ENCODE peak calls at places on chromosome 1, in nine cellular contexts. Q is MM.1S; E is CD8-positive, alpha-beta T cell; H is HFF-Myc; W is GM13977; B is fibroblast of mammary gland; T is kidney; N is bronchial epithelial cell; U is BJ. J is an unnamed sample.

GRCh38 chr1:166490437-166490784 is 323.6 kb upstream of the FAM78B start:
- DNase-seq in Q (no peak), E (no peak), H (no peak), W (peak), B (no peak), T (no peak), N (no peak), U (no peak), J (no peak)

GRCh38 chr1:44154049-44154448 is 12.6 kb upstream of the KLF18 start:
- DNase-seq in Q (no peak), E (no peak), H (no peak), W (no peak), B (no peak), T (no peak), N (no peak), U (no peak), J (no peak)

GRCh38 chr1:2228157-2228594 is at the start of gene SKI:
- DNase-seq in Q (no peak), E (no peak), H (no peak), W (no peak), B (no peak), T (no peak), N (no peak), U (no peak), J (no peak)

GRCh38 chr1:226664413-226665101 is 74.5 kb downstream of the ITPKB start:
- DNase-seq in Q (no peak), E (no peak), H (no peak), W (no peak), B (peak), T (peak), N (no peak), U (peak), J (peak)

GRCh38 chr1:205545001-205545919 is 40.8 kb downstream of the CDK18 start:
- DNase-seq in Q (no peak), E (peak), H (no peak), W (no peak), B (no peak), T (no peak), N (no peak), U (no peak), J (no peak)

GRCh38 chr1:19582318-19582717 is 61.8 kb upstream of the NBL1 start:
- DNase-seq in Q (peak), E (peak), H (no peak), W (peak), B (peak), T (no peak), N (peak), U (no peak), J (no peak)

GRCh38 chr1:65980241-65980640 is 187.5 kb downstream of the PDE4B start:
- DNase-seq in Q (no peak), E (no peak), H (no peak), W (no peak), B (no peak), T (no peak), N (no peak), U (no peak), J (no peak)

GRCh38 chr1:54714881-54715492 is 674 bp upstream of the TTC4 start:
- DNase-seq in Q (no peak), E (no peak), H (no peak), W (no peak), B (no peak), T (no peak), N (no peak), U (no peak), J (no peak)

GRCh38 chr1:93620169-93620840 is 61.3 kb downstream of the BCAR3 start:
- DNase-seq in Q (no peak), E (no peak), H (no peak), W (no peak), B (peak), T (no peak), N (no peak), U (peak), J (peak)

GRCh38 chr1:44019398-44020044 is 11.7 kb downstream of the SLC6A9 start:
- DNase-seq in Q (no peak), E (no peak), H (no peak), W (no peak), B (no peak), T (no peak), N (no peak), U (no peak), J (no peak)

GRCh38 chr1:61403863-61404615 is 320.9 kb downstream of the TM2D1 start:
- DNase-seq in Q (no peak), E (no peak), H (no peak), W (no peak), B (peak), T (no peak), N (no peak), U (no peak), J (no peak)

GRCh38 chr1:211259596-211260126 is 495 bp downstream of the RCOR3 start:
- DNase-seq in Q (peak), E (no peak), H (peak), W (peak), B (peak), T (peak), N (no peak), U (no peak), J (no peak)

GRCh38 chr1:50038235-50038809 is 14.6 kb upstream of the AGBL4 start:
- DNase-seq in Q (no peak), E (no peak), H (no peak), W (no peak), B (no peak), T (no peak), N (no peak), U (no peak), J (no peak)

GRCh38 chr1:116163533-116163932 is 52.3 kb downstream of the MAB21L3 start:
- DNase-seq in Q (no peak), E (no peak), H (no peak), W (no peak), B (no peak), T (no peak), N (no peak), U (no peak), J (no peak)

GRCh38 chr1:181630838-181631237 is 147.5 kb downstream of the CACNA1E start:
- DNase-seq in Q (no peak), E (no peak), H (no peak), W (no peak), B (no peak), T (no peak), N (no peak), U (no peak), J (no peak)

GRCh38 chr1:229209386-229209785 is 61.5 kb upstream of the RAB4A start:
- DNase-seq in Q (no peak), E (peak), H (no peak), W (no peak), B (peak), T (no peak), N (no peak), U (no peak), J (no peak)

GRCh38 chr1:197638316-197638715 is 137.0 kb downstream of the DENND1B start:
- DNase-seq in Q (no peak), E (no peak), H (no peak), W (no peak), B (no peak), T (no peak), N (no peak), U (no peak), J (no peak)

GRCh38 chr1:2036287-2036686 is 13.9 kb upstream of the PRKCZ start:
- DNase-seq in Q (no peak), E (no peak), H (no peak), W (no peak), B (no peak), T (no peak), N (no peak), U (no peak), J (no peak)

GRCh38 chr1:42518894-42519293 is 55.8 kb downstream of the CCDC30 start:
- DNase-seq in Q (no peak), E (no peak), H (no peak), W (no peak), B (peak), T (no peak), N (no peak), U (no peak), J (no peak)

GRCh38 chr1:47452426-47452825 is 14.6 kb downstream of the FOXD2 start:
- DNase-seq in Q (no peak), E (no peak), H (no peak), W (no peak), B (no peak), T (no peak), N (no peak), U (no peak), J (no peak)

GRCh38 chr1:64514197-64514765 is 44.4 kb downstream of the CACHD1 start:
- DNase-seq in Q (peak), E (no peak), H (peak), W (no peak), B (peak), T (no peak), N (no peak), U (peak), J (peak)

GRCh38 chr1:43444151-43444826 is 9.4 kb downstream of the HYI start:
- DNase-seq in Q (no peak), E (no peak), H (no peak), W (no peak), B (no peak), T (peak), N (no peak), U (no peak), J (no peak)

GRCh38 chr1:150473659-150474058 is 13.6 kb upstream of the TARS2 start:
- DNase-seq in Q (no peak), E (no peak), H (no peak), W (no peak), B (no peak), T (no peak), N (no peak), U (no peak), J (no peak)

GRCh38 chr1:178580096-178580495 is 67.2 kb downstream of the TEX35 start:
- DNase-seq in Q (no peak), E (no peak), H (no peak), W (no peak), B (no peak), T (no peak), N (no peak), U (no peak), J (no peak)

GRCh38 chr1:102852583-102852982 is 255.7 kb downstream of the COL11A1 start:
- DNase-seq in Q (no peak), E (no peak), H (no peak), W (no peak), B (peak), T (no peak), N (no peak), U (no peak), J (peak)

GRCh38 chr1:205355054-205355453 is 1.7 kb downstream of the KLHDC8A start:
- DNase-seq in Q (no peak), E (no peak), H (no peak), W (no peak), B (peak), T (no peak), N (peak), U (no peak), J (no peak)

GRCh38 chr1:145889722-145890121 is 4.1 kb upstream of the ANKRD35 start:
- DNase-seq in Q (no peak), E (no peak), H (no peak), W (no peak), B (no peak), T (no peak), N (peak), U (no peak), J (no peak)

GRCh38 chr1:194341587-194341986 is 1155.2 kb upstream of the B3GALT2 start:
- DNase-seq in Q (no peak), E (no peak), H (no peak), W (no peak), B (no peak), T (no peak), N (no peak), U (no peak), J (no peak)
- TF ChIP-seq CTCF in Q (no peak), E (no peak), H (no peak), W (no peak), B (no peak), T (no peak), N (no peak), U (no peak), J (no peak)

DNA sequence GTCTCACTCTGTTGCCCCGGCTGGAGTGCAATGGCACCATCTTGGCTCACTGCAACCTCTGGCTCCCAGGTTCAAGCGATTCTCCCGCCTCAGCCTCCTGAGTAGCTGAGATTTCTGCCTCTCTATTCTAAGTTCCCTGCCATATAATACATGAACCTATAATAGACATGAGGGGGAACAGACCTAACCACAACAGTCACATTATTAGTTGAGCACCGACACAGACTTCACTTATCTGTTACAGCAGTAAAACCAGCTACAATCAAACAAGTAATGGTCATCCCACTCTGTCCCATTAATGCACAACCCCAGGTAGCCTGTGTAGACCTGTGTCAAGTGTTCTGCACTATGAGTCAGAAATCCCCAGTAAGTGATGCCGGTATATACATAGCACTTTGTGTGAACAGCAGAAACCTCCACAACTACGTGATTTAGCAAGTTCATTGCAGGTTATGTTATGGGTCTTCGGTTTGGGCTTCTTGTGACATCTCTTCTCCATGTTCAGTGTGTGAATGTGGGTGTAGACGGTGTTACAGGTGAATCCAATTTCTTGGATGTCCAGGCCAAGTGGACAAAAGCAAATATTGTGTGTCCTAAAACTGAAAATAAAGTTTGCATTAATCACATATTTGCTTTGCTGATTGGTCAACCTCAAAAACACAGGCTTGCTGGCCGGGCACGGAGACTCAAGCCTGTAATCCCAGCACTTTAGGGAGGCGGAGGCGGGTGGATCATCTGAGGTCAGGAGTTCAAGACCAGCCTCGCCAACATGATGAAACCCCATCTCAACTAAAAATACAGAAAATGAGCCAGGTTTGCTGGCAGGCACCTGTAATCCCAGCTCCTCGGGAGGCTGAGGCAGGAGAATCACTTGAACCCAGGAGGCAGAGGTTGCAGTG is 3.6 kb downstream of the MMACHC start:
- DNase-seq in Q (no peak), E (no peak), H (no peak), W (peak), B (no peak), T (no peak), N (no peak), U (no peak), J (no peak)
- TF ChIP-seq CTCF in Q (no peak), E (no peak), H (no peak), W (no peak), B (no peak), T (no peak), N (no peak), U (no peak), J (no peak)

DNA sequence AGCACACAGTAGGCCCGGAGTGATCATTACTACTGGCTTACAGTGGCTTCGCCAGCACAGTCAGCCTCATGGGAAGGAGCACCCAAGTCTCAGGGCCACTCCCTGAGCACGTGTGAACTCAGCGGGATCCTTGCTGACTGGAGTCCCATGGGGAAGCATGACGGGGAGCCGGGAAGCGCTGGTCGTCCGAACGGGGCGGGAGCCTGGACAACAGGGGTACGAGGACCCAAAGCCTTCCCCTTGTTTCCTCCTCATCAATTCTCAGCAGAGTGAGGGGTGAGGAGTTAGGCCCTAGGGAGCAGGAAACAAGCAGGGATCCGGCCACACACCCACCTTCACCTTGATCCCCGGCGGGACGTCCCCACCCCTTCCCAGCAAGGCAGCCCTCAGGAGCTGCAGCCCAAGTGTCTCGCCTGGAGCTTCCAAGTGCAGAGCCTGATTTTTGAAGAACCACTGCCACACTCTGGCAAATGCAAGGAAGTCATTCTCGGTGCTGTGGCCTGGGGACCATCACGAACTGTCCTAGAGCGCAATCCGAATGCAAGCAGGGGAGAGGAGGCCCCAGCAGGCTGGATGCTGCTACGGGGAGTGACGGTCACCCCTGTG is 35.5 kb downstream of the TOMM20 start:
- DNase-seq in Q (no peak), E (no peak), H (no peak), W (no peak), B (peak), T (peak), N (peak), U (no peak), J (peak)
- TF ChIP-seq CTCF in Q (no peak), E (no peak), H (no peak), W (peak), B (peak), T (peak), N (peak), U (peak), J (no peak)

DNA sequence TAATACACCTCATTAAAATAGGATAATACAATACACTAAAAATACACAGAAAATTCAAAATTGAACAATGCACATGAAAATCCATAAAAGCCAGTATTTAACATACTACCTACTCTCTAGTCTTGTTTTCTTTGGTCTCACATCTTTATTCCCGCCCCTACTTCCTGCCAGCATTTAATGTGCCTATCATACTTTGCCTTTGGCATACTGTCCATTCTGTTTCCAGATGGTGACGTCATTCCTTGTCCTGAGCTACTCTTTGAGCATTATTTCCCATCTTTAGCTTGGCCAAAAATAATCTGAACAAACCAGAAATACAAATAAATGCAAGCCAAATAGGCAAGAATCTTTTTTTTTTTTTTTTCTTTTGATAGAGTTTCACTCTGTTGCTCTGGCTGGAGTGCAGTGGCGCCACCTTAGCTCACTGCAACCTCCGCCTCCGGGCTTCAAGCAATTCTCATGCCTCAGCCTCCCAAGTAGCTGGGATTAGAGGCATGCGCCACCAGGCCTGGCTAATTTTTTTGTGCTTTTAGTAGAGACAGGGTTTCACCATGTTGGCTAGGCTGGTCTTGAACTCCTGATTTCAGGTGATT is 4.4 kb downstream of the HFM1 start:
- DNase-seq in Q (no peak), E (no peak), H (no peak), W (no peak), B (peak), T (no peak), N (peak), U (no peak), J (no peak)
- TF ChIP-seq CTCF in Q (no peak), E (no peak), H (no peak), W (no peak), B (no peak), T (no peak), N (no peak), U (no peak), J (no peak)

GRCh38 chr1:82090104-82090503 is 289.4 kb downstream of the ADGRL2 start:
- DNase-seq in Q (no peak), E (no peak), H (no peak), W (no peak), B (peak), T (no peak), N (peak), U (no peak), J (no peak)
- TF ChIP-seq CTCF in Q (peak), E (no peak), H (peak), W (peak), B (peak), T (peak), N (peak), U (peak), J (peak)

DNA sequence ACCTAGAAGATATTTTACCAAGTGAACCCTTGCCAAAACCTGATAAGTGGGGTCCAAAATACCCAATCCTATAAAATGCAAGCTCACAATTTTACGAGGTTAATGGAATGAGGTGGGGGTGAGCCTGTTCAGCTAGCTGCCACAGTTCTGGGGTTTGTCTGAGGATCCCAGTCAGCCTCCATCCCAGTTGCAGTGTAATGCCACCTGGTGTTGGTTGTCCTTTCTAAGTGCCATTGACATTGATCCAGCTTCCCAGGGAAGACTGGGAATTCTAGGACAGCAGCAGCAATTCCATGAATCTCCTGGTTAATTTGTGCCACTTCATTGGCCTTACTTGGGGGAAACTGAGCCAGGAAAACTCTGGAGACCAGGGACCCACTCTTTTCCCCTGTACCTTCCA is 298.3 kb downstream of the RWDD3 start:
- DNase-seq in Q (no peak), E (no peak), H (no peak), W (no peak), B (no peak), T (no peak), N (no peak), U (no peak), J (no peak)
- TF ChIP-seq CTCF in Q (no peak), E (no peak), H (no peak), W (no peak), B (no peak), T (peak), N (no peak), U (no peak), J (no peak)

DNA sequence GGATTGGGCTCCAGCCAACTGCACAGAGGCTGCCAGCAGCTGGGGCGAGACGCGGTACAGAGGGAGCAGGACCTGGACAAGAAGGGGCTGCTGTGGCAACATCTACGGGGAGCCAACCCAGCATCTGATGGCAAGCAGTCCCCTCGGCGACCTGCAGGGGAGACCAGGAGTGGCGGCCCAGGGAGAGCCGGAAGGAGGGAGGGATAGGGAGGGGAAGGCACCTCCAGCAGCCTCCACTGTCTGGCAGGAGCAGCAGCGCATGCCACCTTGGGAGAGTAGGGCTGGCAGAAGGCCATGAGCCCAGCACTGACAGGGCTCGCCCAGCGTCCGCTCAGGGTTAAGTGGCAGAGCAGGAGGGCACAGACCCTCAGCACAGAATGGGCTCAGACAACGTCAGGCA is 17.3 kb downstream of the CHD5 start:
- DNase-seq in Q (no peak), E (no peak), H (no peak), W (no peak), B (no peak), T (no peak), N (no peak), U (no peak), J (no peak)
- TF ChIP-seq CTCF in Q (no peak), E (no peak), H (no peak), W (no peak), B (no peak), T (no peak), N (no peak), U (no peak), J (peak)

J was measured in HFFc6.